ENCODE peak calls at places on chromosome X, in five cellular contexts. X is H1, G is HepG2, H is NT2/D1, J is GM12878. V is an unnamed sample.

GRCh38 chrX:40171513-40172168 is 73.9 kb upstream of the BCOR start:
- DNase-seq in G (no peak), H (no peak), J (no peak), X (no peak), V (no peak)

GRCh38 chrX:43939187-43939926 is 33.8 kb downstream of the NDP start:
- DNase-seq in G (no peak), H (no peak), X (no peak), J (no peak), V (no peak)

GRCh38 chrX:68685722-68686683 is 38.5 kb downstream of the STARD8 start:
- DNase-seq in X (no peak), J (no peak), H (no peak), G (no peak), V (peak)

GRCh38 chrX:154749856-154750255 is 1.0 kb downstream of the GAB3 start:
- DNase-seq in X (no peak), J (no peak), G (no peak), H (no peak), V (no peak)

GRCh38 chrX:142068365-142068764 is 136.7 kb downstream of the MAGEC2 start:
- DNase-seq in H (no peak), G (no peak), X (no peak), J (no peak), V (no peak)

GRCh38 chrX:105477351-105477750 is 256.9 kb upstream of the TEX13A start:
- DNase-seq in H (no peak), G (no peak), X (no peak), J (no peak), V (no peak)

GRCh38 chrX:108736509-108737479 is at the start of gene IRS4:
- DNase-seq in X (peak), G (peak), J (no peak), H (peak), V (peak)

GRCh38 chrX:30219372-30219771 is 4.0 kb downstream of the MAGEB2 start:
- DNase-seq in X (peak), J (no peak), H (peak), G (no peak), V (no peak)

GRCh38 chrX:43405191-43405590 is 250.9 kb upstream of the MAOA start:
- DNase-seq in H (no peak), G (no peak), J (no peak), X (no peak), V (no peak)

GRCh38 chrX:55488559-55489314 is 911 bp downstream of the USP51 start:
- DNase-seq in X (no peak), J (peak), H (peak), G (no peak), V (peak)

GRCh38 chrX:143437439-143437838 is 79.8 kb downstream of the SPANXN3 start:
- DNase-seq in G (no peak), X (no peak), J (no peak), H (no peak), V (peak)

GRCh38 chrX:132277953-132278614 is 58.8 kb upstream of the RAP2C start:
- DNase-seq in H (no peak), X (no peak), G (no peak), J (no peak), V (no peak)

GRCh38 chrX:136251042-136251991 is at the start of gene MAP7D3:
- DNase-seq in J (no peak), H (no peak), X (peak), G (no peak), V (peak)

GRCh38 chrX:100512471-100512870 is 72.3 kb upstream of the TNMD start:
- DNase-seq in X (no peak), G (no peak), J (no peak), H (no peak), V (peak)
- TF ChIP-seq SUZ12 in X (no peak), G (no peak), J (no peak), H (no peak), V (no peak)

DNA sequence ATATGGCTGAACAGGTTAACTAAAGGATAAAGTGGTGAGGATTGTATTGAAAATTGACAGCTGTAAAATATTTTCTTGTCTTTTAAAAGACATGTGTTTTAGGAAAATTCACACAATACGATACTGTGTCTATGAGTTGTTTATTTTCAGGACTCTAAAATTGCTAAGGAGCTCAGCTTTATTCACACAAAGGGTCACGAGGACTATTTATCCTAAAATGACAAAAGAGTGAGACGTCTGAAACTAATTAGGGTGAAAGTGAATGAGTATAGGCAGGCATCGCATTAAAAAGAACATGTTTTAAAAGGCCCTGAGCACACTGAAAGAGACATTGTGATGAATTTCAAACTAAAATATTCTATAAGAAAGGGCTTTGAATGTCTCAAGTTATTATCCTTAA is 304.7 kb downstream of the SH2D1A start:
- DNase-seq in X (no peak), G (no peak), J (no peak), H (no peak), V (no peak)
- TF ChIP-seq SUZ12 in X (no peak), G (no peak), J (no peak), H (no peak), V (no peak)

GRCh38 chrX:23844502-23845138 is 61.6 kb downstream of the SAT1 start:
- DNase-seq in X (no peak), G (peak), J (no peak), H (no peak), V (no peak)
- TF ChIP-seq SUZ12 in X (no peak), G (no peak), J (no peak), H (no peak), V (no peak)

GRCh38 chrX:41686788-41687187 is 2.0 kb upstream of the GPR34 start:
- DNase-seq in J (no peak), G (no peak), X (no peak), H (no peak), V (no peak)
- TF ChIP-seq SUZ12 in J (no peak), G (no peak), X (no peak), H (no peak), V (no peak)

DNA sequence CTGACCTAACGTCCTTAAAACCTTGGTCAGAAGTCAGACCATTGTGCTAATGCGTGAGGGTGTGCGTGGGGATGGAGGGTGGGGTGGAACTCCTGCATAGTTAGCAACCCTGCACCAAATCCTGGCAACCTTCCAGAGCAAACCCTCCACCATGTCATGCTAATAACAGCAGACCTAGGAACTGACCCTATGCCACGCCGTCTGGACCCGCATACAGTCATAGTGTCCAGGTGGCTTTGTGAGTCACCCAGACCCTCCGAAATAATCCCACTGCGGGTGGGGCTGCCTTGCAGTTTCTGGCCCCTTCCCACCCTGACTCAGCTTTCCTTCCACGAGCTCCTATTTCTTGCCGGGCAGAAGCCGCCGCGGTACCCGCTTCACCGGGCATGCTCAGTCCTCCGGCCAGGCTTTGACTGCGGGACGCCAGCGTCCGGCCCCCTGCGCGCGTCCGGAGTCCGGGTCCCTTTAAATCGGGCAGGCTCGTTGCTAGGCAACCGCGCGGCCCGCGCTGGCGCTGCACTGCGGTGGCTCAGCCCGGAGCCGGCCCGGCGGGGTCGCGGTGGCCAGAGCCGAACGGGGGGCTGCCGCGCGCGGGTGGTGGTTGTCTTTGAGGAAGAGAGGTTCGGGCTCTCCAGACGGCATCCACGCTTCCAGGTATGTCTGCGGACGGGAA is at the start of gene CCDC160:
- DNase-seq in J (no peak), G (peak), H (no peak), X (peak), V (peak)
- TF ChIP-seq SUZ12 in J (no peak), G (no peak), H (no peak), X (no peak), V (no peak)

DNA sequence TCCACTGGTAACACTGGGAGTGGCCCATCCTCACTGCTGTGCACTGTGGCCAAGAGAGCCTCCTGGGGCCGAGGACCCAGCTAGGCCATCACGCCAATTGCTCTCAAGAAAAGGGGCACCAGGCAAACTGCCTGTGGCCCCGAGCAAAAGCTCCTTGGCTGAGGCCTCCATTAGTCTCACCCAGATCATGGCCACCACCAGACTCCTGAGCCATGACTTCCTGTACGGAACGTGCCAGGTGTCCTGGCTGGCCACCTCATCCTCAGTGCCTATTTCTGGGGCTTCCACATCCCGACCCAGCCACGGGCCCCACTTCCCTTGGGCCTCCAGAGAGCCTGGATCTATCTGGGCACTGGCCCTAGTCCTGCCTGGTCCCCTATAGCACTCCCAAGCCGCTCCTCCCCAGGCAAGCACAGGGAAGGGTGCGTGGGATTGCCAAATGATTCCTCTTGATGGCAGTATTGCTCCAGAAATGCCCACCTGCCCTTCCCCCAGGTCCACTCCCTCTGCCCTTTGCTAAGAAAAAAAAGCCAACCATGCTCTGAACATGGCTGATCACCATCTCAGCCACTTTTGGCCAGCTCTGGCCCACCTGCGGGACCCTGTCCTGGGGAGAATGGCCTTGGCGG is 212.6 kb upstream of the AGTR2 start:
- DNase-seq in H (no peak), J (no peak), X (no peak), G (peak), V (peak)
- TF ChIP-seq SUZ12 in H (no peak), J (no peak), X (no peak), G (no peak), V (no peak)

GRCh38 chrX:129769467-129770154 is 10.1 kb upstream of the SASH3 start:
- DNase-seq in G (no peak), J (peak), H (no peak), X (no peak), V (no peak)

GRCh38 chrX:129768586-129769466 is 10.9 kb upstream of the SASH3 start:
- DNase-seq in H (no peak), G (peak), X (no peak), J (no peak), V (no peak)

GRCh38 chrX:129763666-129764065 is 16.1 kb upstream of the SASH3 start:
- DNase-seq in H (no peak), G (no peak), J (no peak), X (no peak), V (no peak)

GRCh38 chrX:129771266-129771995 is 8.3 kb upstream of the SASH3 start:
- DNase-seq in G (no peak), J (no peak), H (no peak), X (no peak), V (no peak)

GRCh38 chrX:129768186-129768585 is 11.6 kb upstream of the SASH3 start:
- DNase-seq in G (no peak), X (no peak), H (no peak), J (no peak), V (no peak)
- TF ChIP-seq SUZ12 in G (no peak), X (no peak), H (no peak), J (no peak), V (no peak)

GRCh38 chrX:149453030-149453429 is 52.1 kb downstream of the IDS start:
- DNase-seq in J (no peak), X (no peak), G (no peak), H (no peak), V (no peak)
- TF ChIP-seq SUZ12 in J (no peak), X (no peak), G (no peak), H (no peak), V (no peak)